ENCODE peak calls at places on chromosomes 1 and 21, in nine cellular contexts. S is heart left ventricle, C is foreskin keratinocyte, H is Peyer's patch, D is iPS DF 6.9, G is H9, W is dorsolateral prefrontal cortex, X is spleen, V is uterus. Q is an unnamed sample.

GRCh38 chr1:21184266-21184665 is 7.6 kb upstream of the EIF4G3 start:
- DNase-seq in S (no peak), C (no peak), H (peak; percentile 26), D (no peak), G (no peak), W (no peak), X (no peak), V (no peak), Q (no peak)

GRCh38 chr1:4660917-4661594 is 6.6 kb downstream of the AJAP1 start:
- DNase-seq in S (no peak), C (no peak), H (no peak), D (no peak), G (no peak), W (no peak), X (no peak), V (no peak), Q (no peak)

GRCh38 chr1:156308078-156308477 is 9.0 kb upstream of the VHLL start:
- DNase-seq in S (no peak), C (no peak), H (no peak), D (no peak), G (no peak), W (no peak), X (no peak), V (no peak), Q (no peak)

GRCh38 chr1:76763678-76764077 is 103.6 kb upstream of the ST6GALNAC5 start:
- DNase-seq in S (no peak), C (no peak), H (no peak), D (no peak), G (no peak), W (no peak), X (no peak), V (no peak), Q (no peak)

GRCh38 chr1:91617242-91617837 is 116.7 kb downstream of the CDC7 start:
- DNase-seq in S (peak; percentile 39), C (no peak), H (no peak), D (peak; percentile 39), G (peak; percentile 79), W (no peak), X (no peak), V (peak; percentile 62), Q (no peak)

GRCh38 chr1:192592981-192593683 is 17.6 kb downstream of the RGS1 start:
- DNase-seq in S (no peak), C (no peak), H (no peak), D (no peak), G (no peak), W (no peak), X (no peak), V (peak; percentile 27), Q (no peak)

GRCh38 chr1:17434016-17434415 is 5.5 kb downstream of the RCC2 start:
- DNase-seq in S (no peak), C (no peak), H (no peak), D (peak; percentile 54), G (peak; percentile 79), W (no peak), X (no peak), V (no peak), Q (no peak)

GRCh38 chr21:36803801-36804452 is 105.0 kb downstream of the SIM2 start:
- DNase-seq in S (no peak), C (no peak), H (no peak), D (no peak), G (no peak), W (no peak), X (no peak), V (no peak), Q (no peak)

GRCh38 chr1:119968601-119969000 is 72.3 kb upstream of the ADAM30 start:
- DNase-seq in S (no peak), C (no peak), H (no peak), D (no peak), G (no peak), W (no peak), X (no peak), V (no peak), Q (no peak)

GRCh38 chr1:109783436-109783835 is 19.7 kb upstream of the EPS8L3 start:
- DNase-seq in S (peak; percentile 32), C (peak; percentile 81), H (no peak), D (no peak), G (no peak), W (no peak), X (peak; percentile 59), V (no peak), Q (no peak)

GRCh38 chr1:16905112-16905855 is 9.5 kb downstream of the RNU1-2 start:
- DNase-seq in S (no peak), C (peak; percentile 85), H (no peak), D (no peak), G (peak; percentile 66), W (no peak), X (no peak), V (no peak), Q (no peak)

GRCh38 chr1:14377386-14377785 is 221.1 kb upstream of the KAZN start:
- DNase-seq in S (no peak), C (no peak), H (no peak), D (no peak), G (no peak), W (no peak), X (no peak), V (no peak), Q (no peak)

GRCh38 chr1:147821883-147822282 is 61.5 kb upstream of the GJA5 start:
- DNase-seq in S (peak; percentile 56), C (no peak), H (no peak), D (no peak), G (no peak), W (no peak), X (no peak), V (no peak), Q (no peak)

GRCh38 chr1:235351441-235351840 is 15.8 kb upstream of the TBCE start:
- DNase-seq in S (no peak), C (no peak), H (no peak), D (no peak), G (no peak), W (no peak), X (no peak), V (no peak), Q (no peak)

GRCh38 chr1:55812281-55812680 is 597.1 kb upstream of the USP24 start:
- DNase-seq in S (no peak), C (no peak), H (no peak), D (no peak), G (no peak), W (no peak), X (no peak), V (no peak), Q (no peak)

GRCh38 chr1:223515416-223515815 is 122.2 kb downstream of the CCDC185 start:
- DNase-seq in S (no peak), C (no peak), H (no peak), D (no peak), G (no peak), W (no peak), X (no peak), V (no peak), Q (no peak)

GRCh38 chr1:225847610-225848009 is 34.6 kb downstream of the TMEM63A start:
- DNase-seq in S (no peak), C (no peak), H (peak; percentile 25), D (no peak), G (peak; percentile 22), W (no peak), X (peak; percentile 77), V (no peak), Q (no peak)

GRCh38 chr21:26365849-26366248 is 195.3 kb upstream of the APP start:
- DNase-seq in S (no peak), C (peak; percentile 33), H (no peak), D (no peak), G (no peak), W (no peak), X (no peak), V (no peak), Q (no peak)

GRCh38 chr1:117058810-117059209 is 1.3 kb upstream of the TTF2 start:
- DNase-seq in S (no peak), C (no peak), H (no peak), D (no peak), G (no peak), W (no peak), X (no peak), V (no peak), Q (no peak)

GRCh38 chr1:59150537-59151386 is 146.1 kb upstream of the FGGY start:
- DNase-seq in S (peak; percentile 95), C (peak; percentile 98), H (peak; percentile 29), D (no peak), G (no peak), W (peak; percentile 79), X (no peak), V (peak; percentile 95), Q (no peak)
- H3K27ac ChIP-seq in S (peak overlapping the region; percentile 91), C (no peak overlapping the region), H (peak overlapping the region; percentile 52), D (no peak overlapping the region), G (no peak overlapping the region), W (peak overlapping the region; percentile 58), X (peak overlapping the region; percentile 44), V (peak overlapping the region; percentile 81), Q (no peak overlapping the region)

GRCh38 chr1:64363116-64363515 is 106.8 kb upstream of the CACHD1 start:
- DNase-seq in S (no peak), C (no peak), H (no peak), D (no peak), G (no peak), W (no peak), X (no peak), V (no peak), Q (no peak)

GRCh38 chr1:64363616-64364015 is 106.3 kb upstream of the CACHD1 start:
- DNase-seq in S (no peak), C (no peak), H (no peak), D (no peak), G (no peak), W (no peak), X (no peak), V (no peak), Q (no peak)

GRCh38 chr1:64361974-64362373 is 108.0 kb upstream of the CACHD1 start:
- DNase-seq in S (no peak), C (no peak), H (no peak), D (no peak), G (no peak), W (no peak), X (no peak), V (no peak), Q (no peak)

DNA sequence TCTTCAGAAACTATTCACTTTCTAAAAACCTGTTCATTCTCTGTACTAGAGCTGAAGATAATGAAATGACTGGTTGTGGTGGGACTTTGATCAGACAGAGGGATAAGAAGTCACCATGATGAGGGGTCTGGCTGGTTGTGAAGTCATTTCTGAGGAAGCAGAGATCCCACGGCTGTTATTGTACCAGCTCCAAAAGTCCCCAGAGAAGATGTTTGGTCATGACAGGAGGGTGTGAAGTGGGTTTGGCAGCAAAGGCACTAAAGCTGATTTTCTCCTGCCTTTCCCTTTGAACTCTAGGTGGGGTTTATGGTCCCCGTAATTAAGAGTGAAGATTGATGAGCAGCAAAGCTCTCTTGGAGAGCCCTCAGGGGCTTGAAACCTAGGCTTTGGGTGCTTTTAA is 103.1 kb upstream of the CACHD1 start:
- DNase-seq in S (no peak), C (no peak), H (no peak), D (no peak), G (no peak), W (no peak), X (no peak), V (no peak), Q (no peak)
- H3K27ac ChIP-seq in S (no peak overlapping the region), C (no peak overlapping the region), H (no peak overlapping the region), D (no peak overlapping the region), G (no peak overlapping the region), W (no peak overlapping the region), X (no peak overlapping the region), V (no peak overlapping the region), Q (no peak overlapping the region)

GRCh38 chr21:45320261-45320990 is 32.7 kb upstream of the POFUT2 start:
- DNase-seq in S (peak; percentile 71), C (no peak), H (no peak), D (no peak), G (peak; percentile 23), W (peak; percentile 36), X (peak; percentile 85), V (no peak), Q (no peak)
- H3K27ac ChIP-seq in S (peak overlapping the region; percentile 74), C (no peak overlapping the region), H (no peak overlapping the region), D (no peak overlapping the region), G (no peak overlapping the region), W (peak overlapping the region; percentile 13), X (peak overlapping the region; percentile 45), V (peak overlapping the region; percentile 76), Q (peak overlapping the region; percentile 74)

GRCh38 chr1:184039126-184039525 is 1.6 kb upstream of the COLGALT2 start:
- DNase-seq in S (no peak), C (no peak), H (no peak), D (no peak), G (no peak), W (no peak), X (no peak), V (no peak), Q (no peak)
- H3K27ac ChIP-seq in S (no peak overlapping the region), C (no peak overlapping the region), H (no peak overlapping the region), D (no peak overlapping the region), G (no peak overlapping the region), W (no peak overlapping the region), X (no peak overlapping the region), V (no peak overlapping the region), Q (peak overlapping the region; percentile 2)